ENCODE peak calls at places on chromosome 17, in six cellular contexts. One of them, this sample, is unnamed.

GRCh38 chr17:76384987-76385891 is 830 bp downstream of the SPHK1 start:
- DNase-seq in heart right ventricle: no peak
- DNase-seq in CD4-positive, alpha-beta T cell: no peak
- DNase-seq in psoas muscle: peak; percentile 68
- DNase-seq in PC-3: peak; percentile 64
- DNase-seq in CD8-positive, alpha-beta T cell: no peak
- DNase-seq in this sample: no peak

GRCh38 chr17:64063766-64064224 is 43.4 kb upstream of the ICAM2 start:
- DNase-seq in psoas muscle: peak; percentile 70
- DNase-seq in heart right ventricle: peak; percentile 62
- DNase-seq in CD4-positive, alpha-beta T cell: peak; percentile 59
- DNase-seq in PC-3: peak; percentile 40
- DNase-seq in CD8-positive, alpha-beta T cell: peak; percentile 20
- DNase-seq in this sample: peak; percentile 82

GRCh38 chr17:10162034-10162433 is 36.4 kb downstream of the GAS7 start:
- DNase-seq in CD8-positive, alpha-beta T cell: no peak
- DNase-seq in PC-3: no peak
- DNase-seq in psoas muscle: no peak
- DNase-seq in heart right ventricle: no peak
- DNase-seq in CD4-positive, alpha-beta T cell: no peak
- DNase-seq in this sample: no peak

GRCh38 chr17:16435951-16436886 is 20.8 kb downstream of the TRPV2 start:
- DNase-seq in psoas muscle: no peak
- DNase-seq in CD4-positive, alpha-beta T cell: no peak
- DNase-seq in CD8-positive, alpha-beta T cell: no peak
- DNase-seq in PC-3: no peak
- DNase-seq in heart right ventricle: no peak
- DNase-seq in this sample: no peak

GRCh38 chr17:30961213-30962188 is 9.3 kb upstream of the RNF135 start:
- DNase-seq in CD4-positive, alpha-beta T cell: no peak
- DNase-seq in psoas muscle: peak; percentile 10
- DNase-seq in PC-3: no peak
- DNase-seq in CD8-positive, alpha-beta T cell: no peak
- DNase-seq in heart right ventricle: no peak
- DNase-seq in this sample: no peak

GRCh38 chr17:8726951-8727555 is 17.6 kb downstream of the CCDC42 start:
- DNase-seq in psoas muscle: no peak
- DNase-seq in CD4-positive, alpha-beta T cell: no peak
- DNase-seq in PC-3: no peak
- DNase-seq in heart right ventricle: no peak
- DNase-seq in CD8-positive, alpha-beta T cell: no peak
- DNase-seq in this sample: no peak

GRCh38 chr17:57104461-57105175 is 19.6 kb downstream of the AKAP1 start:
- DNase-seq in CD4-positive, alpha-beta T cell: no peak
- DNase-seq in psoas muscle: no peak
- DNase-seq in PC-3: peak; percentile 75
- DNase-seq in heart right ventricle: no peak
- DNase-seq in CD8-positive, alpha-beta T cell: no peak
- DNase-seq in this sample: no peak

GRCh38 chr17:43125967-43126910 is 1.1 kb upstream of the BRCA1 start:
- DNase-seq in psoas muscle: no peak
- DNase-seq in heart right ventricle: no peak
- DNase-seq in PC-3: no peak
- DNase-seq in CD4-positive, alpha-beta T cell: no peak
- DNase-seq in CD8-positive, alpha-beta T cell: no peak
- DNase-seq in this sample: no peak

GRCh38 chr17:333626-334396 is 18.8 kb downstream of the RPH3AL start:
- DNase-seq in psoas muscle: peak; percentile 92
- DNase-seq in CD8-positive, alpha-beta T cell: no peak
- DNase-seq in PC-3: no peak
- DNase-seq in heart right ventricle: peak; percentile 79
- DNase-seq in CD4-positive, alpha-beta T cell: no peak
- DNase-seq in this sample: peak; percentile 54

GRCh38 chr17:66466933-66467367 is 164.5 kb downstream of the PRKCA start:
- DNase-seq in PC-3: peak; percentile 99
- DNase-seq in CD8-positive, alpha-beta T cell: no peak
- DNase-seq in CD4-positive, alpha-beta T cell: no peak
- DNase-seq in psoas muscle: no peak
- DNase-seq in heart right ventricle: no peak
- DNase-seq in this sample: peak; percentile 47

GRCh38 chr17:559699-560378 is 154.8 kb downstream of the VPS53 start:
- DNase-seq in CD8-positive, alpha-beta T cell: no peak
- DNase-seq in CD4-positive, alpha-beta T cell: no peak
- DNase-seq in psoas muscle: peak; percentile 76
- DNase-seq in heart right ventricle: peak; percentile 23
- DNase-seq in PC-3: peak; percentile 8
- DNase-seq in this sample: peak; percentile 36

GRCh38 chr17:11278186-11278983 is 37.4 kb downstream of the SHISA6 start:
- DNase-seq in psoas muscle: no peak
- DNase-seq in PC-3: no peak
- DNase-seq in CD4-positive, alpha-beta T cell: no peak
- DNase-seq in CD8-positive, alpha-beta T cell: no peak
- DNase-seq in heart right ventricle: no peak
- DNase-seq in this sample: no peak
- H3K27ac ChIP-seq in psoas muscle: no peak overlapping the region
- H3K27ac ChIP-seq in PC-3: no peak overlapping the region
- H3K27ac ChIP-seq in CD4-positive, alpha-beta T cell: no peak overlapping the region
- H3K27ac ChIP-seq in CD8-positive, alpha-beta T cell: no peak overlapping the region
- H3K27ac ChIP-seq in heart right ventricle: no peak overlapping the region
- H3K27ac ChIP-seq in this sample: no peak overlapping the region

GRCh38 chr17:49788443-49789277 is at the start of gene KAT7:
- DNase-seq in PC-3: peak; percentile 100
- DNase-seq in CD4-positive, alpha-beta T cell: peak; percentile 98
- DNase-seq in psoas muscle: peak; percentile 100
- DNase-seq in CD8-positive, alpha-beta T cell: peak; percentile 97
- DNase-seq in heart right ventricle: peak; percentile 99
- DNase-seq in this sample: peak; percentile 100
- TF ChIP-seq CTCF in PC-3: no peak
- TF ChIP-seq CTCF in CD4-positive, alpha-beta T cell: no peak
- TF ChIP-seq CTCF in psoas muscle: no peak
- TF ChIP-seq CTCF in CD8-positive, alpha-beta T cell: no peak
- TF ChIP-seq CTCF in heart right ventricle: no peak
- TF ChIP-seq CTCF in this sample: peak; percentile 3

GRCh38 chr17:77594416-77595209 is 363.9 kb upstream of the TNRC6C start:
- DNase-seq in heart right ventricle: no peak
- DNase-seq in PC-3: no peak
- DNase-seq in psoas muscle: no peak
- DNase-seq in CD8-positive, alpha-beta T cell: no peak
- DNase-seq in CD4-positive, alpha-beta T cell: no peak
- DNase-seq in this sample: no peak
- H3K27me3 ChIP-seq in heart right ventricle: peaks cover 4% of the 10 kb centered on the region
- H3K27me3 ChIP-seq in PC-3: peaks cover 84% of the 10 kb centered on the region
- H3K27me3 ChIP-seq in psoas muscle: peaks cover 8% of the 10 kb centered on the region
- H3K27me3 ChIP-seq in CD8-positive, alpha-beta T cell: no peaks in the 10 kb centered on the region
- H3K27me3 ChIP-seq in CD4-positive, alpha-beta T cell: no peaks in the 10 kb centered on the region
- H3K27me3 ChIP-seq in this sample: no peaks in the 10 kb centered on the region

GRCh38 chr17:81254955-81255717 is 16.0 kb downstream of the NDUFAF8 start:
- DNase-seq in heart right ventricle: peak; percentile 85
- DNase-seq in CD8-positive, alpha-beta T cell: no peak
- DNase-seq in psoas muscle: peak; percentile 95
- DNase-seq in PC-3: peak; percentile 77
- DNase-seq in CD4-positive, alpha-beta T cell: no peak
- DNase-seq in this sample: peak; percentile 91

GRCh38 chr17:81251091-81251942 is 12.2 kb downstream of the NDUFAF8 start:
- DNase-seq in PC-3: no peak
- DNase-seq in heart right ventricle: peak; percentile 33
- DNase-seq in CD8-positive, alpha-beta T cell: no peak
- DNase-seq in CD4-positive, alpha-beta T cell: no peak
- DNase-seq in psoas muscle: no peak
- DNase-seq in this sample: no peak

GRCh38 chr17:81252336-81253329 is 13.5 kb downstream of the NDUFAF8 start:
- DNase-seq in CD4-positive, alpha-beta T cell: no peak
- DNase-seq in CD8-positive, alpha-beta T cell: no peak
- DNase-seq in heart right ventricle: peak; percentile 13
- DNase-seq in PC-3: no peak
- DNase-seq in psoas muscle: no peak
- DNase-seq in this sample: no peak

GRCh38 chr17:81251943-81252301 is 12.8 kb downstream of the NDUFAF8 start:
- DNase-seq in PC-3: no peak
- DNase-seq in CD4-positive, alpha-beta T cell: no peak
- DNase-seq in CD8-positive, alpha-beta T cell: no peak
- DNase-seq in heart right ventricle: peak; percentile 11
- DNase-seq in psoas muscle: no peak
- DNase-seq in this sample: no peak

GRCh38 chr17:81253358-81254131 is 14.4 kb downstream of the NDUFAF8 start:
- DNase-seq in CD4-positive, alpha-beta T cell: peak; percentile 58
- DNase-seq in psoas muscle: no peak
- DNase-seq in CD8-positive, alpha-beta T cell: peak; percentile 32
- DNase-seq in PC-3: peak; percentile 44
- DNase-seq in heart right ventricle: no peak
- DNase-seq in this sample: peak; percentile 56
- H3K27ac ChIP-seq in CD4-positive, alpha-beta T cell: no peak overlapping the region
- H3K27ac ChIP-seq in psoas muscle: no peak overlapping the region
- H3K27ac ChIP-seq in CD8-positive, alpha-beta T cell: no peak overlapping the region
- H3K27ac ChIP-seq in PC-3: no peak overlapping the region
- H3K27ac ChIP-seq in heart right ventricle: no peak overlapping the region
- H3K27ac ChIP-seq in this sample: no peak overlapping the region

DNA sequence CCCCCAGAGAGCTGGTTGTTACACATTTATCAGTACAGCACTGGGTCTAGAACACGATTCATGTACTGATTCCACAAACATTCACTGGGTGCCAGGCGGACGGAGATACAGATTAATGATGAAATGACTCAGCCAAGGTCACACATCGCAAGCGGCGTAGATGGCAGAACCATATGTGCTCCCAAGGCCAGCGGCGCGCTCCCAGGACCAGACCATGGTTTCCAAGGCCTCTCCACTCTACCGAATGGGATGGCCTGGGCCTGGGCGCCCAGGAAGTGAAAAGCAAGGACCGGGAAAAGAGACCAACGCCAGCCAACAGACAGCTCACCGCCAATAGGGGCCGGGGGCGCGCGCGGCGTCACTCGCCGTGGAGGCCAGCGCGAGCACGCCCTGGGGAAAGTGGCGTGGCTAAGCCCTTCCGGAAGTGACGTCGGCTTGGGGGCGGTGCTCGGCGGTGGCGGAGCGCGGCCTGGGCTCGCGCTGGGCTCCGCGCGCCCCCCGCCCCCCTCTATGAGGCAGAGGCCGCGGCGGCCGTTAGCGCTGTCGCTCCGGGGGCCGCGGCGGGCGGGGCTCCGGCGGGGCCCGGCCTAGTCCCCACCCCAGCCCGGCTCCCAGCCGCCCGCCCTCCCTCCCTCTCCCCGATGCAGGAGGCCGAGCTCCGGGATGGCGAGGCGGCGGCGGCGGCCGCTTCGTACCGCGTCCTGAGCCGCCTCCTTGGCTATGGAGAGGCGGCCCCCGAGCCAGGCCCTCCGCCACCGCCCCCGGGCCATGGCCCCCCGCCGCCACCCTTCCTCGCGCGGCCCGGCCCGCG is at the start of gene SOCS7:
- DNase-seq in psoas muscle: peak; percentile 97
- DNase-seq in heart right ventricle: peak; percentile 97
- DNase-seq in CD8-positive, alpha-beta T cell: peak; percentile 80
- DNase-seq in CD4-positive, alpha-beta T cell: peak; percentile 85
- DNase-seq in PC-3: peak; percentile 81
- DNase-seq in this sample: peak; percentile 94
- TF ChIP-seq CTCF in psoas muscle: no peak
- TF ChIP-seq CTCF in heart right ventricle: no peak
- TF ChIP-seq CTCF in CD8-positive, alpha-beta T cell: no peak
- TF ChIP-seq CTCF in CD4-positive, alpha-beta T cell: no peak
- TF ChIP-seq CTCF in PC-3: no peak
- TF ChIP-seq CTCF in this sample: no peak